ENCODE peak calls at places on chromosome 9, in eight cellular contexts. I is uterus, C is hepatocyte, W is cardiac muscle cell, N is right cardiac atrium, X is ovary, K is heart left ventricle, R is GM23338. D is an unnamed sample.

GRCh38 chr9:97854696-97855485 is 1.9 kb downstream of the FOXE1 start:
- DNase-seq in I (no peak), C (no peak), W (no peak), N (no peak), X (no peak), K (no peak), R (peak; percentile 47), D (no peak)

GRCh38 chr9:79611091-79611614 is 39.4 kb downstream of the TLE4 start:
- DNase-seq in I (no peak), C (no peak), W (peak; percentile 37), N (no peak), X (no peak), K (no peak), R (peak; percentile 23), D (no peak)

GRCh38 chr9:95192631-95193030 is 124.9 kb downstream of the FANCC start:
- DNase-seq in I (no peak), C (no peak), W (no peak), N (no peak), X (no peak), K (no peak), R (no peak), D (no peak)

GRCh38 chr9:138042146-138042545 is 164.6 kb downstream of the CACNA1B start:
- DNase-seq in I (no peak), C (no peak), W (no peak), N (no peak), X (no peak), K (no peak), R (no peak), D (no peak)

GRCh38 chr9:120284796-120285195 is 295.2 kb downstream of the CDK5RAP2 start:
- DNase-seq in I (no peak), C (no peak), W (no peak), N (no peak), X (no peak), K (no peak), R (no peak), D (no peak)

GRCh38 chr9:7147136-7148090 is 389.6 kb downstream of the KDM4C start:
- DNase-seq in I (no peak), C (no peak), W (no peak), N (peak; percentile 88), X (no peak), K (peak; percentile 81), R (no peak), D (peak; percentile 67)

GRCh38 chr9:81565144-81565543 is 124.2 kb downstream of the TLE1 start:
- DNase-seq in I (no peak), C (peak; percentile 56), W (no peak), N (no peak), X (no peak), K (no peak), R (no peak), D (no peak)

GRCh38 chr9:33813712-33814641 is 3.0 kb upstream of the UBE2R2 start:
- DNase-seq in I (no peak), C (peak; percentile 63), W (peak; percentile 59), N (no peak), X (no peak), K (no peak), R (peak; percentile 62), D (no peak)

GRCh38 chr9:123336455-123336854 is 19.5 kb upstream of the CRB2 start:
- DNase-seq in I (no peak), C (no peak), W (no peak), N (no peak), X (no peak), K (no peak), R (no peak), D (no peak)

GRCh38 chr9:134307223-134307600 is 19.0 kb upstream of the RXRA start:
- DNase-seq in I (no peak), C (no peak), W (no peak), N (no peak), X (no peak), K (peak; percentile 26), R (no peak), D (no peak)

GRCh38 chr9:111064160-111064733 is 26.0 kb upstream of the LPAR1 start:
- DNase-seq in I (no peak), C (no peak), W (no peak), N (no peak), X (no peak), K (no peak), R (no peak), D (no peak)
- H3K4me3 ChIP-seq in I (no peak overlapping the region), C (no peak overlapping the region), W (no peak overlapping the region), N (no peak overlapping the region), X (no peak overlapping the region), K (no peak overlapping the region), R (no peak overlapping the region), D (no peak overlapping the region)

GRCh38 chr9:87861332-87861731 is 21.3 kb upstream of the SPATA31E1 start:
- DNase-seq in I (no peak), C (no peak), W (no peak), N (no peak), X (no peak), K (no peak), R (no peak), D (no peak)
- H3K27ac ChIP-seq in I (no peak overlapping the region), C (no peak overlapping the region), W (no peak overlapping the region), N (no peak overlapping the region), X (no peak overlapping the region), K (no peak overlapping the region), R (no peak overlapping the region), D (no peak overlapping the region)

DNA sequence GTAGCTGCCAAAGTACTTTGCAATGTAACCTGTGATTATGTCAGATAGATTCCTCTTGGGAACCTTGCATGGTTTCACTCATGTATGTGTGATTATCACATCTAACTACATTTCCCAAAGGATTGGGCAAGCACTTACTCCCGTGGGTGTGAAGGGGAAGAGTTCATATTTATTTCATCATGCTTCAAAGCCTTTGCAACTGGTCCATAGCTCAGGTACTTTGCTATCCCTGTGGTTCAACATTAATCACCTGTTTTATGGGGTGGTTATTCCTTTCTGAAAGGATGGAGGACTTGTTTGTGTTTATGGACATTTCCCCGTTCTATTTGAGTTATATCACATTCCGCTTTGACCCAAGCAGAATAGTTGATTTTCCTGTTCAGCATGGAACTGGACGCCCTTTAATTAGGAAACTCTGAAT is 13.6 kb upstream of the ERMP1 start:
- DNase-seq in I (no peak), C (no peak), W (peak; percentile 54), N (no peak), X (no peak), K (no peak), R (no peak), D (no peak)
- H3K4me1 ChIP-seq in I (no peaks in the 10 kb centered on the region), C (peaks cover 17% of the 10 kb centered on the region), W (peaks cover 12% of the 10 kb centered on the region), N (no peaks in the 10 kb centered on the region), X (peaks cover 8% of the 10 kb centered on the region), K (no peaks in the 10 kb centered on the region), R (peaks cover 9% of the 10 kb centered on the region), D (no peaks in the 10 kb centered on the region)

GRCh38 chr9:3736186-3736585 is 210.4 kb upstream of the RFX3 start:
- DNase-seq in I (no peak), C (peak; percentile 17), W (peak; percentile 48), N (no peak), X (no peak), K (no peak), R (no peak), D (no peak)

GRCh38 chr9:3733039-3733408 is 207.2 kb upstream of the RFX3 start:
- DNase-seq in I (no peak), C (no peak), W (no peak), N (no peak), X (no peak), K (no peak), R (no peak), D (no peak)

GRCh38 chr9:3735251-3735650 is 209.4 kb upstream of the RFX3 start:
- DNase-seq in I (no peak), C (no peak), W (no peak), N (no peak), X (no peak), K (no peak), R (no peak), D (no peak)

GRCh38 chr9:3730527-3730926 is 204.7 kb upstream of the RFX3 start:
- DNase-seq in I (no peak), C (no peak), W (no peak), N (no peak), X (no peak), K (no peak), R (no peak), D (no peak)

GRCh38 chr9:3732077-3733038 is 206.6 kb upstream of the RFX3 start:
- DNase-seq in I (peak; percentile 38), C (peak; percentile 81), W (peak; percentile 91), N (no peak), X (peak; percentile 53), K (no peak), R (peak; percentile 84), D (no peak)
- H3K4me3 ChIP-seq in I (no peak overlapping the region), C (no peak overlapping the region), W (no peak overlapping the region), N (no peak overlapping the region), X (no peak overlapping the region), K (no peak overlapping the region), R (no peak overlapping the region), D (no peak overlapping the region)